ENCODE peak calls at places on chromosomes 3 and 15, in ten cellular contexts. L is breast epithelium, S is ovary, A is OCI-LY7, F is HFFc6, O is GM12865, U is AG10803, H is NB4, V is psoas muscle, T is H9. K is an unnamed sample.

GRCh38 chr15:82172506-82172905 is 90.0 kb downstream of the EFL1 start:
- DNase-seq in O (no peak), F (no peak), L (no peak), U (no peak), T (no peak), V (no peak), A (no peak), S (no peak), H (no peak), K (no peak)

GRCh38 chr3:167030059-167030458 is 350.0 kb downstream of the ZBBX start:
- DNase-seq in F (no peak), L (no peak), T (no peak), S (no peak), H (no peak), U (no peak), O (no peak), A (no peak), V (no peak), K (no peak)

GRCh38 chr3:65568497-65568896 is 470.2 kb downstream of the MAGI1 start:
- DNase-seq in O (no peak), H (no peak), U (no peak), L (no peak), T (no peak), F (no peak), V (no peak), A (no peak), S (no peak), K (no peak)

GRCh38 chr15:73956276-73957086 is 30.2 kb downstream of the LOXL1 start:
- DNase-seq in A (no peak), U (peak; percentile 95), H (peak; percentile 74), V (no peak), L (peak; percentile 55), T (no peak), F (peak; percentile 94), O (no peak), S (peak; percentile 38), K (no peak)

GRCh38 chr3:40719660-40720287 is 195.0 kb downstream of the ZNF621 start:
- DNase-seq in F (no peak), A (no peak), U (no peak), O (peak; percentile 9), S (no peak), T (peak; percentile 30), L (no peak), H (peak; percentile 16), V (no peak), K (no peak)

GRCh38 chr3:151356791-151357460 is 27.6 kb upstream of the P2RY13 start:
- DNase-seq in A (no peak), T (no peak), U (no peak), F (no peak), V (no peak), L (no peak), S (no peak), O (no peak), H (no peak), K (no peak)

GRCh38 chr3:74523811-74524210 is 90.6 kb downstream of the CNTN3 start:
- DNase-seq in F (peak; percentile 68), T (no peak), S (no peak), H (no peak), U (no peak), L (no peak), V (no peak), O (no peak), A (no peak), K (no peak)

GRCh38 chr3:171553085-171553484 is 92.9 kb upstream of the TNIK start:
- DNase-seq in S (no peak), H (peak; percentile 76), O (no peak), T (no peak), U (no peak), A (no peak), V (no peak), L (no peak), F (no peak), K (no peak)

DNA sequence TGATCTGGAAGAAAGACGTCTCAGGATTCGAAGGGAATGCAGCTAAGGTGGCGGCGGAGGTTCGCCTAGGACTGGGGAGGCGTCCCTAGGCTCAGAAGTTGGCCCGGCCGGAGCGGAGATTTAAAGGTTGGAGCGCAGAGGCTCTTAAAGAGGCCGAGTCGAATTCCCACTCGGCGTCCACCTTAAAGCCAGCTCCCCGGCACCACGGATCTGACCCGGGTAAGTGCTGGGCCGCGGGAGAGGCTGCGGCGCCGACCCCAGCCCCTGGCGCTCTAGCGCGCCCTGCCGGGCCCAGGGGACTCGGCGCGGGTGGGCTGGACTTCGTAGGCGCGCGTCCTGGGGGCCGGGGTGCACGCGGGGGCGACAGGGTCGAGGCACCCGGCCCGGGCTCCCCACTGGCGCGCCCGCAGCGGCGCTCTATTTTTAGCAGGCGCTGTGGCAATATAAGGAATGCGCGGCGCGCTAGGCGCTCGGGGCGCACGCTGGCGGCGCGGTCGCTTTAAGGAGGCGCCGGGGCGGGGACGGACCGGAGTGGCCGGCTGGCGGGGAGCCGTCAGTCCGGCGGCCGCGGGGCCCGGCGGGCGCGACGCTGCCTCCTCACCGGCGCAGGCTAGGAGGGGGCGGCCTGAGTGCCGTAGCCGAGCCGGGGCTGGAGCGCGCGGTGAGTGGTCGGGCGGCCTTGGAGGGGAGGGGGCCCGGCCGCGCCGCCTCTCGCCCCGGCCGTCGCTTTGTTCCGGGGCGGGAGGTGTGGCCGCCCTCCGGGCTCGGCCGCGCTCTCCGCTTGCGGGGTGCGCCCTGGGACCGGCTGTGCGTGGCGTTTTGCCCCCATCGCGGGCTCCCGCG is at the start of gene MRAS:
- DNase-seq in U (peak; percentile 83), L (peak; percentile 69), S (peak; percentile 81), H (peak; percentile 84), O (no peak), A (no peak), V (peak; percentile 92), F (peak; percentile 71), T (peak; percentile 78), K (peak; percentile 47)
- TF ChIP-seq CTCF in U (peak; percentile 23), L (peak; percentile 40), S (no peak), H (peak; percentile 21), O (no peak), A (no peak), V (peak; percentile 38), F (peak; percentile 70), T (peak; percentile 67), K (peak; percentile 29)

GRCh38 chr3:133574260-133574881 is 885 bp downstream of the CDV3 start:
- DNase-seq in V (peak; percentile 89), H (peak; percentile 74), A (peak; percentile 83), F (peak; percentile 64), S (peak; percentile 86), T (peak; percentile 50), U (peak; percentile 62), L (peak; percentile 63), O (peak; percentile 90), K (peak; percentile 76)

GRCh38 chr3:133572158-133573053 is 1.1 kb upstream of the CDV3 start:
- DNase-seq in L (no peak), U (peak; percentile 40), O (peak; percentile 90), F (no peak), A (peak; percentile 91), S (peak; percentile 40), T (no peak), H (peak; percentile 94), V (no peak), K (peak; percentile 51)

GRCh38 chr3:133573054-133573628 is 345 bp upstream of the CDV3 start:
- DNase-seq in L (peak; percentile 100), A (peak; percentile 100), U (peak; percentile 100), H (peak; percentile 100), T (peak; percentile 100), S (peak; percentile 100), O (peak; percentile 100), F (peak; percentile 100), V (peak; percentile 100), K (peak; percentile 92)

GRCh38 chr3:133575121-133575520 is 1.6 kb downstream of the CDV3 start:
- DNase-seq in V (no peak), F (no peak), A (peak; percentile 42), O (peak; percentile 56), U (no peak), S (no peak), H (peak; percentile 26), L (no peak), T (no peak), K (no peak)

DNA sequence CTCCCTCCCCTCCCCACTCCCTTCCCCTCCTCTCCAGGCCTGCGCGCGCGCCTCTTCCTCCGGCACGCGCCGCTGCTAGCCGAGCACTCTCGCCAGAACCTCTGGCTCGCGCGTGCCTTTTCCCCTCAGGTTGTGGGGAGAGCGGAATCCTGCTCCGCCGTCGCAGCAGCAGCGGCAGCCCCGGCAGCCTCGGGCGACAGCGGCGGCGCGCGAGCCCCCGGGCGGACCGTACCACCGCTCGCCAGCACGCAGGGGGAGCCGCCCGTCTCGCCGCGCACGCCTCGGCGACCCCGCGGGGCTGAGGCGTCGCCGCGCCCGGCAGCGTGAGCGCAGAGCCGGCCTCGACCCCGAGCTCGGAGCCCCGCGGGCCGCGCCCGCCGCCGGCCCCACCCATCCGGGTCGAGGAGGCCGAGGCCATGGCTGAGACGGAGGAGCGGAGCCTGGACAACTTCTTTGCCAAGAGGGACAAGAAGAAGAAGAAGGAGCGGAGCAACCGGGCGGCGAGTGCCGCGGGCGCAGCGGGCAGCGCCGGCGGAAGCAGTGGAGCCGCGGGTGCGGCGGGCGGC is at the start of gene CDV3:
- DNase-seq in L (no peak), V (no peak), F (no peak), S (no peak), O (no peak), A (peak; percentile 88), H (no peak), T (no peak), U (no peak), K (no peak)
- TF ChIP-seq CTCF in L (no peak), V (no peak), F (no peak), S (no peak), O (no peak), A (no peak), H (no peak), T (no peak), U (no peak), K (no peak)

DNA sequence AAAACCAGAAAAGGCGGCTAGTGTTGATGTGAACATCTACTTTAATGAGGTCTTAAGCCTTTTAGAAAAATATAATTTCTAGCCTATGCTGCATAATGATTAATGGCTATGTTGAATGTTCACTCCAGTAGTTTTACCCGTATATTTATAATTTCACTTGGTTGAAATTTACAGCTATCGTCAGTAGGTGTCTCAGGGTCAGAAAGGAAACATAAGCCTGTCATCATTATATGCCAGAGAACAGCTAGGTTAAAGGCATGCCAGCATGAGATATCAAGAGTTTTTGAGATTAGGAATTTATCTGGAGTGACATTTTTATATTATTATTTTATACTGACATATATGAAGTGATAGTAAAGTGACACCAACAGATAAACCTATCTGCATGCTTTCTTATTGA is 904.1 kb downstream of the OTOL1 start:
- DNase-seq in U (no peak), L (no peak), H (no peak), V (no peak), S (no peak), O (no peak), A (no peak), F (no peak), T (no peak), K (no peak)
- TF ChIP-seq CTCF in U (no peak), L (no peak), H (no peak), V (no peak), S (no peak), O (no peak), A (no peak), F (no peak), T (peak; percentile 12), K (no peak)

DNA sequence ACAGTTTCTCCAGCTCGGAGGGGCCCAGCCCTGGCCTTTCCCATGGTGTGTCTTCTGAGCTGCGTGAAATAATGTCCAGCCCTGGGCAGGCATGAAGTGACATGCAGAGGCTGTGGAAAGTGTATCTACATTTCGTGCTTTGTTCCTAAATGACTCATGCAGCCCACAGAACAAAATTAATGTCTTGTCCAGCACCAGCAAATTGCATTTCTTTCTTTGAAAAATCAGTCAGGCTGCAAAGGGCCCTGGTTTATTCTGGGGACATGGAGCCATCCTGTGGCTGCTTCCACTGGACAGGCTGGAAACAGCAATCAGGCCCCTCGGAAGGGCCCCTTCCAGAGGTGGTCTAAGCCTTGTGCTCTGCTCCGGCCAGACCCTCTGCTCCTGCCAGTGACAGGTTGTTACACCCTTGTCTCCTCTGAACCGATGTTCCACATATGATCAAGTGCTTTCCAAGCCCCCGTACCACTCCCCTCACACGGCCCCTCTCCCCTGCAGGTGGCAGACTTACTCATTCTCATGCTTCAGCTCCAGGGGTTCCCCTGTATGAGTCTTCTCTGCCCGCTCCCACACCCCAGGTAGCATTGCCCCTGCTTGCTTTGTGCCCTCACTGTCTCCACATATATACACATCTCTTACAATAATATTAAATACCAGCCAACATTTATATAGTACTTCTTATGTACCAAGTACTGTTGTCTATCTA is 33.7 kb downstream of the CRYGS start:
- DNase-seq in S (no peak), T (no peak), F (no peak), O (peak; percentile 57), L (no peak), A (peak; percentile 17), H (peak; percentile 58), V (no peak), U (no peak), K (peak; percentile 38)
- TF ChIP-seq CTCF in S (no peak), T (peak; percentile 13), F (no peak), O (peak; percentile 21), L (no peak), A (peak; percentile 52), H (no peak), V (no peak), U (no peak), K (peak; percentile 10)